ENCODE peak calls at places on chromosomes 7 and 10, in six cellular contexts. E is IMR-90, R is heart left ventricle, A is adrenal gland, H is tibial nerve, N is HCT116. W is an unnamed sample.

GRCh38 chr7:12389089-12389700 is 14.5 kb downstream of the VWDE start:
- DNase-seq in E (peak), R (no peak), A (peak), H (no peak), N (peak), W (no peak)

GRCh38 chr10:116868722-116869121 is 19.4 kb downstream of the ENO4 start:
- DNase-seq in E (no peak), R (no peak), A (no peak), H (no peak), N (no peak), W (no peak)

GRCh38 chr7:55018361-55019328 is at the start of gene EGFR:
- DNase-seq in E (peak), R (peak), A (peak), H (peak), N (peak), W (peak)

GRCh38 chr7:1237704-1238255 is 5.1 kb downstream of the UNCX start:
- DNase-seq in E (no peak), R (no peak), A (no peak), H (no peak), N (no peak), W (no peak)

GRCh38 chr10:49285232-49285631 is 13.7 kb upstream of the C10orf71 start:
- DNase-seq in E (no peak), R (no peak), A (no peak), H (no peak), N (no peak), W (no peak)

GRCh38 chr10:5948999-5949759 is 28.2 kb downstream of the IL15RA start:
- DNase-seq in E (peak), R (peak), A (peak), H (no peak), N (peak), W (peak)

GRCh38 chr10:116312534-116312933 is 11.7 kb upstream of the CCDC172 start:
- DNase-seq in E (no peak), R (no peak), A (no peak), H (no peak), N (no peak), W (no peak)

GRCh38 chr7:1129431-1129830 is 30.6 kb downstream of the ZFAND2A start:
- DNase-seq in E (no peak), R (no peak), A (no peak), H (no peak), N (no peak), W (no peak)

GRCh38 chr7:134885967-134886352 is 100.3 kb upstream of the AGBL3 start:
- DNase-seq in E (peak), R (no peak), A (no peak), H (no peak), N (no peak), W (no peak)

GRCh38 chr7:50185951-50186697 is 93.1 kb upstream of the ZPBP start:
- DNase-seq in E (no peak), R (no peak), A (no peak), H (no peak), N (no peak), W (no peak)

GRCh38 chr7:96085953-96086352 is 235.9 kb downstream of the SLC25A13 start:
- DNase-seq in E (no peak), R (no peak), A (no peak), H (no peak), N (no peak), W (no peak)

GRCh38 chr10:82925547-82925946 is 1050.6 kb downstream of the NRG3 start:
- DNase-seq in E (no peak), R (no peak), A (no peak), H (no peak), N (no peak), W (no peak)

GRCh38 chr7:34091330-34091917 is 186.1 kb downstream of the BMPER start:
- DNase-seq in E (peak), R (no peak), A (no peak), H (no peak), N (peak), W (no peak)

GRCh38 chr7:132072873-132073272 is 503.4 kb downstream of the PLXNA4 start:
- DNase-seq in E (no peak), R (no peak), A (no peak), H (no peak), N (no peak), W (no peak)

GRCh38 chr10:14723052-14723689 is 51.5 kb downstream of the FAM107B start:
- DNase-seq in E (no peak), R (no peak), A (no peak), H (no peak), N (no peak), W (no peak)

GRCh38 chr7:66720571-66720970 is 20.0 kb upstream of the RABGEF1 start:
- DNase-seq in E (no peak), R (no peak), A (no peak), H (no peak), N (no peak), W (no peak)

GRCh38 chr7:100132697-100133137 is 6.0 kb downstream of the MBLAC1 start:
- DNase-seq in E (peak), R (peak), A (peak), H (no peak), N (no peak), W (peak)

GRCh38 chr10:30270247-30270646 is 78.8 kb downstream of the MTPAP start:
- DNase-seq in E (peak), R (no peak), A (no peak), H (no peak), N (no peak), W (no peak)

GRCh38 chr7:139739863-139740597 is 37.8 kb downstream of the HIPK2 start:
- DNase-seq in E (no peak), R (peak), A (no peak), H (no peak), N (no peak), W (peak)

GRCh38 chr7:16926861-16927260 is 45.1 kb upstream of the AGR3 start:
- DNase-seq in E (no peak), R (no peak), A (no peak), H (no peak), N (no peak), W (no peak)

GRCh38 chr7:134903073-134903790 is 83.1 kb upstream of the AGBL3 start:
- DNase-seq in E (no peak), R (no peak), A (no peak), H (no peak), N (no peak), W (no peak)

GRCh38 chr10:58028597-58029366 is 238.9 kb downstream of the IPMK start:
- DNase-seq in E (peak), R (no peak), A (no peak), H (no peak), N (no peak), W (no peak)

GRCh38 chr7:152140560-152140959 is 115.1 kb downstream of the GALNT11 start:
- DNase-seq in E (no peak), R (no peak), A (no peak), H (no peak), N (no peak), W (no peak)

GRCh38 chr10:815338-816104 is 116.0 kb downstream of the LARP4B start:
- DNase-seq in E (no peak), R (no peak), A (no peak), H (no peak), N (no peak), W (no peak)

GRCh38 chr10:112904000-112904399 is 46.0 kb upstream of the TCF7L2 start:
- DNase-seq in E (peak), R (no peak), A (no peak), H (no peak), N (peak), W (no peak)

GRCh38 chr10:60821661-60822060 is 43.4 kb downstream of the CDK1 start:
- DNase-seq in E (peak), R (no peak), A (no peak), H (no peak), N (no peak), W (no peak)

GRCh38 chr10:84158061-84158460 is 15.5 kb upstream of the GPR15LG start:
- DNase-seq in E (no peak), R (no peak), A (no peak), H (no peak), N (no peak), W (no peak)

GRCh38 chr10:68163735-68164134 is 54.4 kb downstream of the MYPN start:
- DNase-seq in E (no peak), R (no peak), A (no peak), H (no peak), N (no peak), W (no peak)

GRCh38 chr7:91397612-91398011 is 133.4 kb downstream of the FZD1 start:
- DNase-seq in E (no peak), R (no peak), A (no peak), H (no peak), N (no peak), W (no peak)

GRCh38 chr10:119207713-119208552 is 562 bp downstream of the GRK5 start:
- DNase-seq in E (peak), R (peak), A (peak), H (no peak), N (no peak), W (peak)

DNA sequence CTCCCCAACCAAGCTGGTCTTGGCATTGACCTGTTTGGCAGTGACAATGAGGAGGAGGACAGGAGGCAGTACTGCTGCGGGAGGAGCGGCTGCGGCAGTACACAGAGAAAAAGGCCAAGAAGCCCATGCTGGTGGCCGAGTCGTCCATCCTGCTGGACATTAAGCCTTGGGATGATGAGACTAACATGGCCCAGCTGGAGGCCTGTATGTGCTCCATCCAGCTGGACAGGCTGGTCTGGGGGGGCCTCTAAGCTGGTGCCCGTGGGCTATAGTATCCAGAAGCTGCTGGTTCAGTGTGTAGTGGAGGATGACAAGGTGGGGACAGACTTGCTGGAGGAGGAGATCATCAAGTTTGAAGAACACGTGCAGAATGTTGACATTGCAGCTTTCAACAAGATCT is 39.1 kb upstream of the ZNF273 start:
- DNase-seq in E (no peak), R (no peak), A (no peak), H (no peak), N (no peak), W (no peak)
- TF ChIP-seq POLR2A in E (no peak), R (no peak), A (no peak), H (no peak), N (no peak), W (no peak)

DNA sequence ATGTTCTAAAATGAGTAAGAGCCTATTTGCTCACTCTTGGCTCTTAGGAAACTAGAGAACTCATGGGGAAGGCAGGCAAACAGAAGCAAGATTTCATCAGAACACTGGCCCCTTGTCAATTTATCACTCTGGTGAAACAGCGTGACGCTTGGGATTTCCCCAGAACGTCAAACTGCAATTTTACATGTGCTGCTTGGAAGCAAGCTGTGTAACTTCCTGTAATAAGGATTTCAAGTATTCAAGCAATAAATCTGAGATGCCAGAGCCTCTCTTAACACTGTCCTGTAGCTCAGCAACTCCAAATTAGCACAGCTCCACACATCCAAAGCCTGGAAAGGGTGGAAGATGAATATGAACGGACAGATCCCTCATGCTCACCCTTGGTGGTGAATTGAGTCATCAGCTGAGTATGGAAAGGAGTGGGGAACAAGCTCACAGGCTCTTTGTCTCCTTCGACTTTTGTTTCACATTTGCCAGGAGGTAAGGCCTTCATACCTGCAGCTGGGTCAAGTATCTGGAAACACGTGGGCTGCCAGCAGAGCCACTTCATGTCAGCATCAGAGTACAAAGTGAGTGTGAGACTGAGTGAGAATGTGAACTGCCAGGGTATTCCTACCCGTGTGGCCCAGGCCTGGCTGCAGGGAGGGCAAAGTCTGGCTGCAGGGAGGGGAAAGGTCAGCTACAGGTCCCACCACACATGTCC is 140.4 kb upstream of the NAMPT start:
- DNase-seq in E (peak), R (peak), A (peak), H (peak), N (no peak), W (peak)
- TF ChIP-seq POLR2A in E (no peak), R (no peak), A (peak), H (peak), N (no peak), W (peak)

DNA sequence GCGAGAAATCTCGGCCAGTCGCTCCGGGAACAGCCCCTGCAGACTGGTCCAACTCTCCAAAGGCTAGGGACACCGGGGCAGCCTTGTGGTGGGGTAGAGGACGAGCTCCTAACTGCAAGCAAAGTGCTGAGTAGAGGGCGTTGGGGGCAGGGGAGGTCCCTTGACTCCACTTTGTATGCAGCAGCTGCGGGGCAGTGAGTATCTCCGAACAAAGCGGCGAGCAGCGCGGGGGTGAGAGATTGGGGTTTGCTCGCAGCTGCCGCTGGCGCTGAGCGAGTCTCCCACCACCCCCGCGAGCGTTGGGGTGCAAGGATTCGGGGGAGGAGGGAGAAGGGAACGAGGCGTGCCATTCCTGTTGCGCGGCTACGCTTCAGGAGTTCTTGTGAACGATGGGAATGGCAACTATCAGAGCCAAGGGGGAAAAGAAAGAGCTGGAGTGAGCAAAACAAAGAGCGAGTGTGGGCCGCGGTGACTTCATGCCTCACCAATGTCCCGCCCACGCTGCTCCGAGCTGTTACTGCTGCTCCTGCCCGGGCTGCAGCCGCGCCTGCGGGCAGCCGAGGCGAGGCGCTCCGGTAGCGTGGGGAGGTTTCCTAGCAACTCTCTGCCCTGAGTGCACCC is 414 bp upstream of the ITGB8 start:
- DNase-seq in E (peak), R (peak), A (peak), H (peak), N (no peak), W (peak)
- TF ChIP-seq POLR2A in E (peak), R (no peak), A (no peak), H (peak), N (peak), W (no peak)

DNA sequence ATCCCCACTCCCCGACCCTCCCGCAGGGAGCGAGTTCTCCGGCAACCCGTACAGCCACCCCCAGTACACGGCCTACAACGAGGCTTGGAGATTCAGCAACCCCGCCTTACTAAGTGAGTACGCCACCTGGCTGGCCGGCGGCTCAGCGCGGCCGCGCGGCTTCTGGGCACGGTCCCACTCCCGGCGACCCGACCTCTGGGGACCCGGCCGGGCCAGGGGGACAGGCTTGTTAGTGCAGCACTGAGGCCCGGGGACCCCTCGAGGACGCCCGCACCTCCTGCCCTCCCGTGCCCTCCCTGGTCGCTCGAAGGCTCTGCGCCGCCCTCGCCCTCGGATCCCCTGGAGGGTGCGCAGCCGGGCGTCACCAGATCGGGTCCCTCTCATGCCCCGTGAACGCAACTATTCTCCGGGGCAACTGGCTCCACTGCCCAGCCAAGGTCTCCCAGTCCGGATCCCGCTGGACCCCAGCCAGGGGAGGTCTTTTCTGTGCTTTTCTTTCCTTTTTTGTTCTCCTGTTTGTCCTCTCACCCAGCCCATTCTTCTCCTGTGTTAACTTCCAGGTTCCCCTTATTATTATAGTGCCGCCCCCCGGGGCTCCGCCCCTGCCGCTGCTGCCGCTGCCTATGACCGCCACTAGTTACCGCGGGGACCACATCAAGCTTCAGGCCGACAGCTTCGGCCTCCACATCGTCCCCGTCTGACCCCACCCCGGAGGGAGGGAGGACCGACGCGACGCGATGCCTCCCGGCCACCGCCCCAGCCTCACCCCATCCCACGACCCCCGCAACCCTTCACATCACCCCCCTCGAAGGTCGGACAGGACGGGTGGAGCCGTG is 81.8 kb downstream of the PAX2 start:
- DNase-seq in E (no peak), R (no peak), A (no peak), H (no peak), N (peak), W (no peak)
- TF ChIP-seq POLR2A in E (no peak), R (no peak), A (no peak), H (no peak), N (no peak), W (no peak)

GRCh38 chr7:73717991-73718405 is 1.5 kb downstream of the STX1A start:
- DNase-seq in E (peak), R (no peak), A (no peak), H (no peak), N (peak), W (no peak)
- TF ChIP-seq POLR2A in E (peak), R (no peak), A (no peak), H (no peak), N (no peak), W (no peak)

GRCh38 chr7:157271991-157272324 is 64.8 kb upstream of the DNAJB6 start:
- DNase-seq in E (peak), R (peak), A (peak), H (peak), N (no peak), W (peak)
- TF ChIP-seq POLR2A in E (peak), R (no peak), A (no peak), H (no peak), N (no peak), W (peak)

DNA sequence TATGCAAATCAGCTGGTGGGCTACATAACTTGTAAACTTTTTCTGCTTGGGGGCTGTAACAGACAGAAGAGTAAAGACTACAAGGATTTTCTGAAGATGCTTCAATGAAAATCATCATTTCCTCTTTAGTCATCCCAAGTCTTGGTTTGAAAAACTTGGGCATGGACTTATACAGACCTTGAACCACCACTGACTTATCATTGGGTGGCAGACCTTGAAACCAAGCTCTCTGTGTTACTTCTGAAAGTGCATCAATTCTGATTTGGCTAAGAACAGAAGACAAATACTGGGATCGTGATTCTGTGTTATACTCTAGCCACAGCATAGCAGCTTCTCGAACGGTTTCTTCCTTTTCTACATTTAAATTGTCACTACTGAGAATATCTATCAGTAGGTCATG is 21.3 kb downstream of the KBTBD2 start:
- DNase-seq in E (no peak), R (no peak), A (no peak), H (no peak), N (no peak), W (no peak)
- TF ChIP-seq POLR2A in E (no peak), R (no peak), A (no peak), H (no peak), N (no peak), W (no peak)

W was measured in right lobe of liver.